ENCODE peak calls at places on chromosomes 4 and X, in four cellular contexts. Z, E, P and K are unnamed samples.

GRCh38 chr4:105343523-105343931 is 130.3 kb downstream of the PPA2 start:
- DNase-seq in Z (peak; percentile 17), E (no peak), P (no peak), K (no peak)

GRCh38 chrX:19799319-19800182 is 87.8 kb downstream of the SH3KBP1 start:
- DNase-seq in Z (no peak), E (no peak), P (no peak), K (no peak)

GRCh38 chr4:53221832-53222480 is 143.9 kb downstream of the SCFD2 start:
- DNase-seq in Z (no peak), E (no peak), P (no peak), K (no peak)

GRCh38 chrX:139933904-139934303 is 1.1 kb upstream of the ATP11C start:
- DNase-seq in Z (peak; percentile 32), E (peak; percentile 48), P (no peak), K (no peak)

GRCh38 chr4:37389967-37390580 is 145.5 kb downstream of the NWD2 start:
- DNase-seq in Z (peak; percentile 80), E (no peak), P (peak; percentile 69), K (peak; percentile 32)

GRCh38 chrX:120790118-120790517 is 85.5 kb downstream of the CT47B1 start:
- DNase-seq in Z (peak; percentile 83), E (no peak), P (peak; percentile 67), K (peak; percentile 53)

GRCh38 chr4:76546282-76547166 is 111.5 kb downstream of the SHROOM3 start:
- DNase-seq in Z (peak; percentile 37), E (no peak), P (no peak), K (no peak)

GRCh38 chr4:15765910-15766703 is 12.0 kb upstream of the CD38 start:
- DNase-seq in Z (no peak), E (no peak), P (no peak), K (no peak)

GRCh38 chrX:153933751-153934472 is 925 bp downstream of the NAA10 start:
- DNase-seq in Z (no peak), E (no peak), P (no peak), K (no peak)

GRCh38 chr4:177214935-177215334 is 94.7 kb upstream of the NEIL3 start:
- DNase-seq in Z (no peak), E (no peak), P (no peak), K (no peak)

GRCh38 chr4:77619408-77619807 is 13.8 kb downstream of the CXCL13 start:
- DNase-seq in Z (no peak), E (no peak), P (no peak), K (no peak)

GRCh38 chr4:53651142-53651720 is 59.9 kb upstream of the LNX1 start:
- DNase-seq in Z (peak; percentile 46), E (peak; percentile 83), P (no peak), K (no peak)

GRCh38 chr4:172149329-172149728 is 336.1 kb downstream of the GALNTL6 start:
- DNase-seq in Z (no peak), E (no peak), P (peak; percentile 66), K (no peak)

GRCh38 chr4:176387571-176387970 is 67.8 kb downstream of the SPCS3 start:
- DNase-seq in Z (no peak), E (no peak), P (no peak), K (no peak)

GRCh38 chrX:9907645-9908387 is 59.3 kb upstream of the CLDN34 start:
- DNase-seq in Z (no peak), E (no peak), P (no peak), K (no peak)

GRCh38 chr4:23945521-23946017 is 55.7 kb upstream of the PPARGC1A start:
- DNase-seq in Z (peak; percentile 63), E (no peak), P (no peak), K (no peak)

GRCh38 chr4:130029442-130029841 is 933.5 kb downstream of the C4orf33 start:
- DNase-seq in Z (no peak), E (no peak), P (no peak), K (no peak)

GRCh38 chrX:46737041-46737440 is 21.9 kb downstream of the SLC9A7 start:
- DNase-seq in Z (no peak), E (no peak), P (no peak), K (no peak)

GRCh38 chrX:46737462-46737861 is 21.5 kb downstream of the SLC9A7 start:
- DNase-seq in Z (no peak), E (no peak), P (no peak), K (no peak)

GRCh38 chrX:46739736-46740135 is 19.2 kb downstream of the SLC9A7 start:
- DNase-seq in Z (no peak), E (no peak), P (no peak), K (no peak)

GRCh38 chrX:46733226-46733625 is 25.7 kb downstream of the SLC9A7 start:
- DNase-seq in Z (no peak), E (no peak), P (no peak), K (no peak)

GRCh38 chrX:46735625-46736024 is 23.3 kb downstream of the SLC9A7 start:
- DNase-seq in Z (no peak), E (no peak), P (no peak), K (no peak)
- H3K4me1 ChIP-seq in Z (no peaks in the 10 kb centered on the region), E (no peaks in the 10 kb centered on the region), P (no peaks in the 10 kb centered on the region), K (no peaks in the 10 kb centered on the region)

DNA sequence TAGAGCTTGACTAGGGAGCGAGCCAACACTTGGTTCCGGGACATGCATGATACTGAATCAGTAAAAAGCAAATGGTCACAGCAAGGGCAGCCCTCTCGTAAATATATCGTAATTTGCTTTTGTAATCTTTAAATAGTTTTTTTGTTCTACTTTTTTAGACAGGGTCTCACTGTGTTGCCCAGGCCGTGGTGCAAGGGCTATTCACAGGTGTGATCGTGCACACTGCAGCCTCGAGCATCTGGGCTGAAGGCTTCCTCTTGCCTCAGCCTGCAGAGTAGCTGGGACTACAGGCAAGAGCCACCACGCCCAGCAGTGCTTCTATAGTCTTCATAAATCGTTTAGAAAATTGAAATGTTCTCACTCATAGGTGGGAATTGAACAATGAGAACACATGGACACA is 309.7 kb downstream of the TENM3 start:
- DNase-seq in Z (no peak), E (no peak), P (no peak), K (no peak)
- H3K4me1 ChIP-seq in Z (peaks cover 18% of the 10 kb centered on the region), E (no peaks in the 10 kb centered on the region), P (peaks cover 6% of the 10 kb centered on the region), K (no peaks in the 10 kb centered on the region)

GRCh38 chr4:153514001-153514526 is 47.9 kb downstream of the TMEM131L start:
- DNase-seq in Z (no peak), E (no peak), P (no peak), K (no peak)
- H3K4me1 ChIP-seq in Z (peaks cover 10% of the 10 kb centered on the region), E (no peaks in the 10 kb centered on the region), P (no peaks in the 10 kb centered on the region), K (peaks cover 20% of the 10 kb centered on the region)

GRCh38 chr4:2789801-2790582 is 2.9 kb upstream of the SH3BP2 start:
- DNase-seq in Z (peak; percentile 3), E (peak; percentile 43), P (no peak), K (no peak)
- H3K4me1 ChIP-seq in Z (peaks cover 15% of the 10 kb centered on the region), E (peaks cover 2% of the 10 kb centered on the region), P (peaks cover 17% of the 10 kb centered on the region), K (peaks cover 24% of the 10 kb centered on the region)